ENCODE peak calls at places on chromosomes 13 and 19, in five cellular contexts. B is spleen, W is upper lobe of left lung, V is cardiac muscle cell, T is right lobe of liver. U is an unnamed sample. For H3K27me3 and H3K36me3, the result is how much of the 10 kb centered on the place peaks cover.

GRCh38 chr19:22882797-22883196 is 50.7 kb downstream of the ZNF723 start:
- DNase-seq in B (no peak), W (no peak), V (no peak), T (no peak), U (no peak)

GRCh38 chr19:3949294-3949693 is 16.4 kb downstream of the NMRK2 start:
- DNase-seq in B (no peak), W (no peak), V (no peak), T (no peak), U (no peak)

GRCh38 chr19:49145485-49146407 is 9.4 kb downstream of the HRC start:
- DNase-seq in B (peak), W (peak), V (peak), T (peak), U (peak)

GRCh38 chr19:51735759-51736449 is 12.1 kb upstream of the HAS1 start:
- DNase-seq in B (peak), W (no peak), V (no peak), T (peak), U (peak)

GRCh38 chr13:98513837-98514236 is 63.1 kb downstream of the STK24 start:
- DNase-seq in B (no peak), W (no peak), V (no peak), T (no peak), U (no peak)

GRCh38 chr13:38661276-38661675 is 25.6 kb upstream of the FREM2 start:
- DNase-seq in B (no peak), W (no peak), V (no peak), T (no peak), U (no peak)

GRCh38 chr13:50081106-50081898 is 66.1 kb downstream of the KCNRG start:
- DNase-seq in B (peak), W (peak), V (peak), T (peak), U (peak)

GRCh38 chr13:112958127-112958989 is 10.7 kb upstream of the MCF2L start:
- DNase-seq in B (peak), W (peak), V (no peak), T (no peak), U (no peak)

GRCh38 chr19:840519-841206 is at the start of gene PRTN3:
- DNase-seq in B (peak), W (no peak), V (no peak), T (no peak), U (no peak)

GRCh38 chr13:71879129-71879535 is 12.1 kb upstream of the DACH1 start:
- DNase-seq in B (no peak), W (no peak), V (peak), T (no peak), U (no peak)

GRCh38 chr13:105272660-105273631 is 1262.5 kb downstream of the EFNB2 start:
- DNase-seq in B (peak), W (peak), V (no peak), T (no peak), U (no peak)

GRCh38 chr13:49638416-49639072 is 10.2 kb downstream of the ARL11 start:
- DNase-seq in B (no peak), W (no peak), V (no peak), T (no peak), U (no peak)

GRCh38 chr19:17333611-17334413 is 843 bp downstream of the ANO8 start:
- DNase-seq in B (peak), W (peak), V (no peak), T (no peak), U (no peak)

GRCh38 chr19:35068941-35069634 is 27.6 kb downstream of the HPN start:
- DNase-seq in B (no peak), W (no peak), V (no peak), T (no peak), U (no peak)

GRCh38 chr19:5539431-5539833 is 28.3 kb downstream of the TINCR start:
- DNase-seq in B (no peak), W (no peak), V (peak), T (no peak), U (no peak)

GRCh38 chr13:112346173-112346898 is 29.8 kb upstream of the SPACA7 start:
- DNase-seq in B (peak), W (peak), V (peak), T (no peak), U (no peak)

GRCh38 chr19:33638167-33639033 is 16.6 kb downstream of the CHST8 start:
- DNase-seq in B (peak), W (no peak), V (peak), T (no peak), U (peak)

GRCh38 chr19:35174226-35174625 is 19.7 kb downstream of the FXYD5 start:
- DNase-seq in B (no peak), W (no peak), V (no peak), T (no peak), U (peak)

GRCh38 chr19:45009625-45010255 is 8.5 kb downstream of the RELB start:
- DNase-seq in B (no peak), W (no peak), V (no peak), T (no peak), U (no peak)

GRCh38 chr19:38197937-38198704 is 25.9 kb downstream of the DPF1 start:
- DNase-seq in B (no peak), W (no peak), V (no peak), T (no peak), U (no peak)

GRCh38 chr19:56091066-56091490 is 30.0 kb downstream of the ZNF787 start:
- DNase-seq in B (no peak), W (no peak), V (no peak), T (no peak), U (no peak)

GRCh38 chr19:55694656-55695491 is 19.8 kb downstream of the EPN1 start:
- DNase-seq in B (peak), W (peak), V (no peak), T (no peak), U (peak)

GRCh38 chr19:2469102-2469914 is 6.6 kb upstream of the GADD45B start:
- DNase-seq in B (no peak), W (no peak), V (no peak), T (no peak), U (no peak)

DNA sequence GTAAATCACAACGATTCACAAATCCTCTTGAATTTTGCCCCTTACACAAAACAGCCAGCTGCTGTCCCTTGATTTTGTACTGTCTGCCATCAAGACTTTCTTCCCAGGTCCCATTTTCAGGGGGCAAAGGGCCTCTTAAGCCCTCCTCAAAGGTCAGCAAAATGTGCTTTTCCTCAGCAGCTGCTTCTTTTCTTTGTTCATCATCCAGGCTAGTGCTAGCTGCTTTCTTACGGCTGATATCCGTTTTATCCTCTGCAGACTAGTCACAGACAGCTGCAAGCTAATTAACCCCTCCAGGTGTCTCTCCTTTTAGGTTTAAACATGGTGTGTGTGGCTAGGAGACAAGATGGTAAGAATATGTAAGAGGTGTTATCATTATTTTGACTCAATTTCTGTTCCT is 90.9 kb downstream of the NALCN start:
- DNase-seq in B (no peak), W (no peak), V (no peak), T (no peak), U (no peak)
- H3K27me3 ChIP-seq in B (under half), W (under half), V (under half), T (under half), U (under half)

GRCh38 chr13:85377783-85378182 is 421.4 kb downstream of the SLITRK6 start:
- DNase-seq in B (no peak), W (no peak), V (no peak), T (no peak), U (no peak)

GRCh38 chr13:85383291-85383690 is 415.9 kb downstream of the SLITRK6 start:
- DNase-seq in B (no peak), W (no peak), V (no peak), T (no peak), U (no peak)

GRCh38 chr13:85379991-85380390 is 419.2 kb downstream of the SLITRK6 start:
- DNase-seq in B (no peak), W (no peak), V (no peak), T (no peak), U (no peak)

GRCh38 chr13:85381082-85381481 is 418.1 kb downstream of the SLITRK6 start:
- DNase-seq in B (no peak), W (no peak), V (no peak), T (no peak), U (no peak)

DNA sequence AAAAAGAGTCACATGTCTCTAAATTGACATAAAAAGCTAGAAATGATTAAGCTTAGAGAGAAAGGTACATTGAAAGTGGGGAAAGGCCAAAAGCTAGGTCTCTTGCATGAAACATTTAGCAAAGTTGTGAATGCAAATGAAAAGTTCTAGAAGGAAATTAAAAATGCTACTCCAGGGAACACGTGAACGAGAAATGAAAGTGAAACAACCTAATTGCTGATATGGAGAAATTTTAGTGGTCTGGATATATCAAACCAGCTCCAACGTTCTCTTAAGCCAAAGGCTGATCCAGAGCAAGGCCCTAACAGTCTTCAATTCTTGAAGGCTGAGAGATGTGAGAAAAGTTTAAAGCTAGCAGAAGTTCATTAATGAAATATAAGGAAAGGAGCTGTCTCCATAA is 419.8 kb downstream of the SLITRK6 start:
- DNase-seq in B (no peak), W (no peak), V (no peak), T (no peak), U (no peak)
- H3K4me3 ChIP-seq in B (peak), W (no peak), V (no peak), T (no peak), U (no peak)

DNA sequence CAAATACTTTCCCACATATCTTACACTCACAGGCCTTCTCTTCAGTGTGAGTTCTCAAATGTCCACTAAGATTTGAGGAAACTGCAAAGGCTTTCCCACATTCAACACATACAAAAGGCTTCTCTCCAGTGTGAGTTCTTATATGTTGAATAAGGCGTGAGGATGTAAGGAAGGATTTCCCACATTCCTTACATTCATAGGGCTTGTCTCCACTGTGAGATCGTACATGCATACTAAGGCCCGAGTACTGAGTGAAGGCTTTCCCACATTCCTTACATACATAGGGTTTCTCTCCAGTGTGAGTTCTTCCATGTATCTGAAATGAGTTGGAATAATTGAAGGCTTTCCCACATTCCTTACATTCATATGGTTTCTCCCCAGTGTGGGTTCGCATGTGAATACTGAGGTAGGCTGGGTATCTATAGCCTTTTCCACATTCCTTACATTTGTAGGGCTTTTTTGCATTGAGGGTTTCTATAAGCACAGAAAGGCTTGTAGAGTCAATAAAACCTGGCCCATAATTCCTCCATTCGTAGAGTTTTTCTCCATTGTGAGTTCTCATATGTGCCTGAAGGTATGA is 9.6 kb downstream of the ZNF426 start:
- DNase-seq in B (no peak), W (no peak), V (no peak), T (no peak), U (no peak)
- H3K36me3 ChIP-seq in B (under half), W (half or more), V (half or more), T (under half), U (half or more)

DNA sequence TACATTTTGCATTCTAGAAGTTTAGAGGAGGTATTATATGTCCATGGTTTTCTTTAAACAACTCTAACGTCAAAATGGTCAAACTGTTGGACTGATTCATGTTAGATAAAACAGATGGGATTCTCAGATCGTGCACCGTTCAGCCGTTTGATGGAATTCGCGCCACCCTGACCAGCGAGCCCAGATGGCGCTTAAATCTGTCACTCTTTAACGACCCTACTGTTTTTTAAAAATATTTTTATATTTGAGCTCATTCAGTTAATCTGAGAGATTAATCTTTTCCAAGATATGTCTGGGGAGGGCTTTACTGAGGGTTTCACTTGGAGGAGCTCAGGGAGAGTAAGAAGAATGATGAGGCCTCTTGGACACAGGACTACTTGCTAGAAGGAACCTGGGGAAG is 164.4 kb downstream of the TM9SF2 start:
- DNase-seq in B (no peak), W (no peak), V (no peak), T (no peak), U (no peak)
- H3K27me3 ChIP-seq in B (under half), W (under half), V (under half), T (under half), U (under half)

DNA sequence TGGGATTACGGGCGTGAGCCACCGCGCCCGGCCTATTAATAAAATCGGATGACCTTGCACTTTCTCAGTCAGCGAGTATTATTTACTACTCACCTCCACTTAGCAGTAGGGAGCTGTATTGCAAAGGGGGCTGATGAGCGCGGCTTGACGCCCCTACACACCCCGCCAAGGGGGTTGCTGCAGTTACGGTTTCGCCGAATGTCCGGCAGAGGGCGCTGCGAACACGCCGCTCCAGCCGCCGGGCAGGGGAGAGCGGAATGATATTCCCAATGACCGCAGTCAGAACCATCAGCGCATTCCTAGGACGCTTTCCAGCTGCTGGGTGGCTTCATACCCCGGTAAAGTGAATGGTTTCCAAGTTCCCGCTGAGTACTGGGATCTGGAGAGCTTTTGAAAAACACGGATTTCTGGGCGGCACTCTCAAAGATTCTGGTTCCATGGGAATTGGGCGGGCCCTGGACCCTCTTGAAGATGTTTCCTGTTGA is 30.0 kb upstream of the TPT1 start:
- DNase-seq in B (peak), W (peak), V (peak), T (peak), U (peak)
- H3K4me3 ChIP-seq in B (peak), W (no peak), V (no peak), T (no peak), U (no peak)

GRCh38 chr13:109939105-109939504 is 152.7 kb upstream of the IRS2 start:
- DNase-seq in B (no peak), W (no peak), V (no peak), T (no peak), U (no peak)
- H3K36me3 ChIP-seq in B (under half), W (under half), V (under half), T (under half), U (under half)

GRCh38 chr19:12833418-12833746 is 997 bp downstream of the RTBDN start:
- DNase-seq in B (no peak), W (no peak), V (no peak), T (no peak), U (no peak)

GRCh38 chr19:12836529-12836863 is 1.8 kb upstream of the MAST1 start:
- DNase-seq in B (no peak), W (no peak), V (no peak), T (no peak), U (no peak)

GRCh38 chr19:12834418-12834943 is at the start of gene RTBDN:
- DNase-seq in B (no peak), W (no peak), V (no peak), T (no peak), U (no peak)

GRCh38 chr19:12833747-12834417 is 497 bp downstream of the RTBDN start:
- DNase-seq in B (no peak), W (peak), V (peak), T (no peak), U (peak)

GRCh38 chr19:12834976-12835757 is 788 bp upstream of the RTBDN start:
- DNase-seq in B (no peak), W (no peak), V (peak), T (no peak), U (no peak)
- H3K27me3 ChIP-seq in B (half or more), W (half or more), V (half or more), T (under half), U (half or more)

DNA sequence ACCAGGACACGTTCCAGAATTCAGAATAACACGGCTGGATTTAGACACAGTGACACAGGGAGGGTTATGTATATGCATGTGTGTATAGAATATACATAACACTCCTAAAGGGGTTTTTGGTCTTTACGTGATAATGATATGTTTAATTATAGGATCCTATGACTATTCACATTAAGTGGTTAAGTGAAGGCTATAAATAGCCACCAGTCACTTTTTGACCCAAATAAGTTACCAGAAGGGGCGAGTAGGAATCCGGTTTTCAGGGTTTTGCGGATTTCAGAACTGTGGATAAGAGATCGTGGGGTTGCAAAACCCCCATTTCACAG is 6.9 kb downstream of the ANGPTL6 start:
- DNase-seq in B (no peak), W (no peak), V (no peak), T (no peak), U (no peak)
- H3K4me3 ChIP-seq in B (peak), W (peak), V (no peak), T (peak), U (peak)

GRCh38 chr13:102642029-102642428 is 45.2 kb downstream of the TPP2 start:
- DNase-seq in B (no peak), W (no peak), V (no peak), T (no peak), U (no peak)

GRCh38 chr13:102642475-102642874 is 45.7 kb downstream of the TPP2 start:
- DNase-seq in B (no peak), W (no peak), V (no peak), T (peak), U (peak)

GRCh38 chr13:102643656-102644055 is 46.9 kb downstream of the TPP2 start:
- DNase-seq in B (no peak), W (no peak), V (no peak), T (no peak), U (no peak)

DNA sequence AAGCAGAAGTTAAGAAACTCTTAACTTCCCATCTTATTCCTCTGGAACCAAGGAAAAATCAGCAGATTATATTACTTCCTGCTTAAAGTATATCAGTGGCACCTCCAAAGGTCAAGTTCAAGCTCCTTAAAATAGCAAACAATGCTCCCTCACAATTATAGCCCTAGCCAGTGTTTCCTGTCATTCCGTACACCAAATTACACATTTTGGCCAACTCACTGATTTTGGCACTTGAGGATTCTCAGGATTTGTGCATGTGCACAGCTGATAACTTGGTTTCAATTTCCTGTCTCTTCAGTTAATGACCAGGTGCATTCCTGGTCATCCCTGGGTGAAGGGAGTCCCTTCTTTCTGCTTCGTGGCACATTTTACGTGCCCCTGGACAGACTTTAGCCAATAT is 42.0 kb downstream of the TPP2 start:
- DNase-seq in B (no peak), W (no peak), V (no peak), T (no peak), U (no peak)
- H3K36me3 ChIP-seq in B (under half), W (half or more), V (half or more), T (half or more), U (half or more)